ENCODE peak calls at places on chromosome 19, in six cellular contexts. A, J, Y, S, L and E are unnamed samples.

GRCh38 chr19:43687660-43687997 is 17.7 kb upstream of the PLAUR start:
- DNase-seq in Y (no peak), L (no peak), S (no peak), J (no peak), A (no peak), E (no peak)

GRCh38 chr19:32676186-32676894 is 692 bp downstream of the RGS9BP start:
- DNase-seq in L (peak; percentile 4), S (no peak), Y (no peak), J (peak; percentile 63), A (peak; percentile 15), E (no peak)

GRCh38 chr19:17777840-17778620 is 16.9 kb upstream of the B3GNT3 start:
- DNase-seq in Y (no peak), S (peak; percentile 73), J (peak; percentile 84), A (peak; percentile 54), L (no peak), E (no peak)

GRCh38 chr19:31092189-31092753 is 257.0 kb downstream of the TSHZ3 start:
- DNase-seq in Y (no peak), L (no peak), S (no peak), J (no peak), A (no peak), E (no peak)

GRCh38 chr19:41367848-41368301 is 3.9 kb upstream of the B9D2 start:
- DNase-seq in S (no peak), J (no peak), L (no peak), A (no peak), Y (no peak), E (no peak)

GRCh38 chr19:36894849-36895383 is 21.2 kb downstream of the ZNF829 start:
- DNase-seq in J (no peak), Y (no peak), S (no peak), L (no peak), A (no peak), E (no peak)

GRCh38 chr19:58001895-58002369 is 688 bp downstream of the ZNF606 start:
- DNase-seq in Y (no peak), J (no peak), A (no peak), S (no peak), L (peak; percentile 4), E (no peak)

GRCh38 chr19:17490411-17490810 is 20.1 kb downstream of the SLC27A1 start:
- DNase-seq in S (no peak), L (no peak), J (no peak), Y (no peak), A (no peak), E (no peak)

GRCh38 chr19:40411125-40411842 is 1.9 kb downstream of the PRX start:
- DNase-seq in S (no peak), J (no peak), A (no peak), L (no peak), Y (no peak), E (no peak)

GRCh38 chr19:57282011-57282636 is 1.8 kb downstream of the ZNF460 start:
- DNase-seq in S (no peak), J (no peak), L (no peak), Y (no peak), A (no peak), E (no peak)

GRCh38 chr19:13644648-13645047 is 119.7 kb upstream of the MRI1 start:
- DNase-seq in L (no peak), A (no peak), S (no peak), Y (no peak), J (no peak), E (no peak)

GRCh38 chr19:8601796-8602195 is 8.7 kb downstream of the ADAMTS10 start:
- DNase-seq in Y (no peak), A (no peak), S (no peak), L (no peak), J (no peak), E (no peak)

GRCh38 chr19:18432275-18433038 is 5.5 kb downstream of the ISYNA1 start:
- DNase-seq in S (peak; percentile 68), A (no peak), Y (no peak), L (no peak), J (no peak), E (no peak)

GRCh38 chr19:47652285-47652684 is 43.4 kb downstream of the BICRA start:
- DNase-seq in L (no peak), S (no peak), Y (no peak), J (no peak), A (no peak), E (no peak)

GRCh38 chr19:44925114-44925891 is 10.9 kb downstream of the APOC1 start:
- DNase-seq in Y (no peak), J (no peak), L (no peak), A (no peak), S (peak; percentile 83), E (peak; percentile 69)

GRCh38 chr19:44927746-44928145 is 13.3 kb downstream of the APOC1 start:
- DNase-seq in L (no peak), A (no peak), Y (no peak), J (no peak), S (no peak), E (no peak)

GRCh38 chr19:44930088-44930487 is 11.9 kb upstream of the APOC4 start:
- DNase-seq in S (no peak), A (no peak), L (no peak), J (no peak), Y (no peak), E (no peak)

DNA sequence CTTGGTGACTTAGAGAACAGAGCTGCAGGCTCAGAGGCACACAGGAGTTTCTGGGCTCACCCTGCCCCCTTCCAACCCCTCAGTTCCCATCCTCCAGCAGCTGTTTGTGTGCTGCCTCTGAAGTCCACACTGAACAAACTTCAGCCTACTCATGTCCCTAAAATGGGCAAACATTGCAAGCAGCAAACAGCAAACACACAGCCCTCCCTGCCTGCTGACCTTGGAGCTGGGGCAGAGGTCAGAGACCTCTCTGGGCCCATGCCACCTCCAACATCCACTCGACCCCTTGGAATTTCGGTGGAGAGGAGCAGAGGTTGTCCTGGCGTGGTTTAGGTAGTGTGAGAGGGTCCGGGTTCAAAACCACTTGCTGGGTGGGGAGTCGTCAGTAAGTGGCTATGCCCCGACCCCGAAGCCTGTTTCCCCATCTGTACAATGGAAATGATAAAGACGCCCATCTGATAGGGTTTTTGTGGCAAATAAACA is 9.9 kb downstream of the APOC1 start:
- DNase-seq in S (no peak), J (no peak), A (no peak), Y (no peak), L (no peak), E (no peak)
- H3K27ac ChIP-seq in S (no peak overlapping the region), J (no peak overlapping the region), A (no peak overlapping the region), Y (no peak overlapping the region), L (no peak overlapping the region), E (no peak overlapping the region)

GRCh38 chr19:49530708-49531107 is 2.9 kb downstream of the RCN3 start:
- DNase-seq in Y (no peak), L (no peak), A (no peak), J (no peak), S (no peak), E (no peak)

GRCh38 chr19:49533551-49534488 is 6.0 kb downstream of the RCN3 start:
- DNase-seq in L (peak; percentile 84), J (peak; percentile 84), S (peak; percentile 87), Y (no peak), A (peak; percentile 71), E (peak; percentile 84)

GRCh38 chr19:49524812-49525455 is 2.9 kb upstream of the RCN3 start:
- DNase-seq in J (no peak), S (no peak), Y (no peak), A (no peak), L (no peak), E (no peak)

GRCh38 chr19:49528211-49528771 is 488 bp downstream of the RCN3 start:
- DNase-seq in S (peak; percentile 75), Y (peak; percentile 11), A (no peak), L (no peak), J (no peak), E (peak; percentile 75)
- H3K27ac ChIP-seq in S (peak overlapping the region; percentile 74), Y (peak overlapping the region; percentile 69), A (no peak overlapping the region), L (no peak overlapping the region), J (no peak overlapping the region), E (peak overlapping the region; percentile 71)

GRCh38 chr19:45864629-45865082 is 530 bp downstream of the FOXA3 start:
- DNase-seq in A (no peak), Y (no peak), J (no peak), S (no peak), L (no peak), E (no peak)

GRCh38 chr19:45863840-45864628 is at the start of gene FOXA3:
- DNase-seq in L (peak; percentile 46), A (no peak), S (no peak), Y (no peak), J (peak; percentile 88), E (no peak)

GRCh38 chr19:45862564-45863334 is at the start of gene SYMPK:
- DNase-seq in Y (peak; percentile 95), A (peak; percentile 98), S (peak; percentile 99), L (peak; percentile 98), J (peak; percentile 100), E (peak; percentile 99)

GRCh38 chr19:45862271-45862563 is 730 bp downstream of the SYMPK start:
- DNase-seq in L (no peak), Y (no peak), J (no peak), A (no peak), S (no peak), E (no peak)

GRCh38 chr19:45863335-45863839 is 440 bp upstream of the SYMPK start:
- DNase-seq in A (no peak), S (no peak), L (no peak), J (no peak), Y (no peak), E (no peak)
- H3K27ac ChIP-seq in A (no peak overlapping the region), S (no peak overlapping the region), L (peak overlapping the region; percentile 29), J (no peak overlapping the region), Y (no peak overlapping the region), E (no peak overlapping the region)

GRCh38 chr19:2170987-2171348 is 7.2 kb downstream of the DOT1L start:
- DNase-seq in L (no peak), Y (no peak), S (no peak), A (no peak), J (no peak), E (no peak)

GRCh38 chr19:2170219-2170618 is 6.5 kb downstream of the DOT1L start:
- DNase-seq in A (no peak), S (no peak), L (no peak), Y (no peak), J (peak; percentile 77), E (no peak)

GRCh38 chr19:2173841-2174577 is 10.3 kb downstream of the DOT1L start:
- DNase-seq in L (no peak), S (no peak), Y (no peak), A (no peak), J (no peak), E (no peak)

GRCh38 chr19:2173388-2173787 is 9.7 kb downstream of the DOT1L start:
- DNase-seq in J (no peak), S (no peak), Y (no peak), L (no peak), A (no peak), E (no peak)

DNA sequence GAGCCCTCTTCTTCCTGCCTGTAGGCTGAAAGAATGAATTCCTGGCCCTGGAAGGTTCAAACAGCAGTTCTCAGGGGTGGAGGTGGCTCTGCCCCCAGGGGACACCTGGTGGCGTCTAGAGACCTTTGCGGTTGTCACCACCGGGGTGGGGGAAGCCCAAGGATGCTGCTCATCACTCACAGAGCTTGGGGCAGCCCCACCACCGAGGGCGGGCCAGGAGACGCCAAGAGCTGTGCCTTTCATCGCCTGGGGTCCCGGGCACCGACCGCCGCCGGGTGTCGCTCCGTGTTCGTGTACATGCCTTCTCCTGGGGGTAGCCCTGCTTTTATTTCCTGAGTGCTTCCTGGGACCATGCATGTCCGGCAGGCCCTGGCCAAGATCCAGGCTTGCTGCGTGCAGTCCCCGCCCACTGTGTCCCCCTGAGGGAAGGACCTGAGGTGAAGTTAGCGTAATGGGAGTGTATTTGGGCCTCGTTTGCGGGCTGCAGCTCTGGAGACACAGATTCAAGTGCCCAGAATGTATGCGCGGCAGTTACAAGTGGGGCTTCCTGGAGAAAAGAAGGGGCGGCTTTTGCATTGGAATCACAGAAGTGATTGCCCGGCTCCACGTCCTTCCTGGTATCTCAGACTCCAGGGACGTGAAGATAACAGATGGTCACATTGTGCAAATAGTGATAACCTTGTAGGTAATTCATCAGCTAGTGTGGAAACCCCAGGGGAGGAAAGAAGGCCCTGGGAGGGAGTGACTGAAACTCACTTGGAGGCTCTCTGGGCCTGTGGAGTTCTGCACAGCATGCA is 7.8 kb downstream of the DOT1L start:
- DNase-seq in A (no peak), L (peak; percentile 66), J (peak; percentile 45), S (no peak), Y (no peak), E (no peak)
- H3K27ac ChIP-seq in A (peak overlapping the region; percentile 45), L (no peak overlapping the region), J (no peak overlapping the region), S (no peak overlapping the region), Y (no peak overlapping the region), E (peak overlapping the region; percentile 49)